ENCODE peak calls at places on chromosome 9, in four cellular contexts. One of them, this sample, is unnamed.

GRCh38 chr9:122113574-122113973 is 20.5 kb upstream of the TTLL11 start:
- DNase-seq in H1: no peak
- DNase-seq in A549: no peak
- DNase-seq in GM12878: no peak
- DNase-seq in this sample: no peak

GRCh38 chr9:97518909-97519307 is 17.4 kb downstream of the TMOD1 start:
- DNase-seq in H1: no peak
- DNase-seq in GM12878: no peak
- DNase-seq in A549: peak
- DNase-seq in this sample: no peak

GRCh38 chr9:135290566-135290965 is 189.0 kb upstream of the PPP1R26 start:
- DNase-seq in A549: no peak
- DNase-seq in H1: no peak
- DNase-seq in GM12878: no peak
- DNase-seq in this sample: no peak

GRCh38 chr9:70811638-70812037 is 309.8 kb downstream of the TRPM3 start:
- DNase-seq in GM12878: no peak
- DNase-seq in H1: no peak
- DNase-seq in A549: no peak
- DNase-seq in this sample: no peak

GRCh38 chr9:135033487-135033886 is 54.0 kb upstream of the OLFM1 start:
- DNase-seq in A549: no peak
- DNase-seq in GM12878: no peak
- DNase-seq in H1: no peak
- DNase-seq in this sample: no peak

GRCh38 chr9:84670801-84671153 is 1.2 kb downstream of the NTRK2 start:
- DNase-seq in A549: no peak
- DNase-seq in GM12878: no peak
- DNase-seq in H1: no peak
- DNase-seq in this sample: no peak

GRCh38 chr9:18910858-18911257 is 122.2 kb downstream of the SAXO1 start:
- DNase-seq in H1: no peak
- DNase-seq in GM12878: no peak
- DNase-seq in A549: no peak
- DNase-seq in this sample: no peak

GRCh38 chr9:106035810-106036209 is 341.5 kb downstream of the TMEM38B start:
- DNase-seq in GM12878: no peak
- DNase-seq in A549: no peak
- DNase-seq in H1: no peak
- DNase-seq in this sample: no peak

GRCh38 chr9:3746296-3747275 is 220.8 kb upstream of the RFX3 start:
- DNase-seq in A549: peak
- DNase-seq in GM12878: no peak
- DNase-seq in H1: no peak
- DNase-seq in this sample: no peak

GRCh38 chr9:120110520-120110919 is 469.4 kb downstream of the CDK5RAP2 start:
- DNase-seq in GM12878: no peak
- DNase-seq in H1: no peak
- DNase-seq in A549: no peak
- DNase-seq in this sample: no peak

GRCh38 chr9:129210125-129210524 is 32.1 kb upstream of the IER5L start:
- DNase-seq in H1: no peak
- DNase-seq in A549: no peak
- DNase-seq in GM12878: no peak
- DNase-seq in this sample: no peak

GRCh38 chr9:76652894-76653293 is 111.3 kb upstream of the PCA3 start:
- DNase-seq in A549: no peak
- DNase-seq in GM12878: no peak
- DNase-seq in H1: no peak
- DNase-seq in this sample: no peak

GRCh38 chr9:105679406-105680022 is 14.8 kb upstream of the TMEM38B start:
- DNase-seq in GM12878: no peak
- DNase-seq in H1: no peak
- DNase-seq in A549: no peak
- DNase-seq in this sample: peak

GRCh38 chr9:7332780-7333179 is 466.8 kb downstream of the DMAC1 start:
- DNase-seq in GM12878: no peak
- DNase-seq in H1: no peak
- DNase-seq in A549: no peak
- DNase-seq in this sample: no peak

GRCh38 chr9:117645245-117645636 is 59.0 kb upstream of the TLR4 start:
- DNase-seq in H1: no peak
- DNase-seq in GM12878: no peak
- DNase-seq in A549: no peak
- DNase-seq in this sample: no peak

GRCh38 chr9:123679330-123679987 is 250.5 kb downstream of the DENND1A start:
- DNase-seq in H1: no peak
- DNase-seq in A549: no peak
- DNase-seq in GM12878: peak
- DNase-seq in this sample: peak

GRCh38 chr9:127158995-127159801 is 36.8 kb upstream of the ANGPTL2 start:
- DNase-seq in GM12878: no peak
- DNase-seq in A549: peak
- DNase-seq in H1: peak
- DNase-seq in this sample: peak

GRCh38 chr9:124312290-124313265 is 54.8 kb downstream of the NEK6 start:
- DNase-seq in H1: no peak
- DNase-seq in A549: no peak
- DNase-seq in GM12878: no peak
- DNase-seq in this sample: no peak

GRCh38 chr9:131276107-131276888 is at the start of gene FAM78A:
- DNase-seq in A549: no peak
- DNase-seq in H1: no peak
- DNase-seq in GM12878: no peak
- DNase-seq in this sample: no peak

GRCh38 chr9:129023036-129023907 is 4.9 kb downstream of the SH3GLB2 start:
- DNase-seq in H1: no peak
- DNase-seq in GM12878: no peak
- DNase-seq in A549: no peak
- DNase-seq in this sample: no peak

GRCh38 chr9:116589392-116590354 is 97.4 kb upstream of the TRIM32 start:
- DNase-seq in GM12878: no peak
- DNase-seq in A549: peak
- DNase-seq in H1: peak
- DNase-seq in this sample: peak

GRCh38 chr9:136546697-136547481 is 1.0 kb upstream of the NOTCH1 start:
- DNase-seq in A549: no peak
- DNase-seq in GM12878: no peak
- DNase-seq in H1: peak
- DNase-seq in this sample: no peak

GRCh38 chr9:70049236-70049635 is 5.6 kb downstream of the MAMDC2 start:
- DNase-seq in A549: no peak
- DNase-seq in GM12878: no peak
- DNase-seq in H1: peak
- DNase-seq in this sample: no peak

GRCh38 chr9:3468407-3469205 is 57.2 kb downstream of the RFX3 start:
- DNase-seq in GM12878: no peak
- DNase-seq in H1: no peak
- DNase-seq in A549: no peak
- DNase-seq in this sample: no peak

GRCh38 chr9:122396622-122397148 is 25.9 kb downstream of the PTGS1 start:
- DNase-seq in GM12878: no peak
- DNase-seq in H1: no peak
- DNase-seq in A549: no peak
- DNase-seq in this sample: no peak

GRCh38 chr9:38682713-38683112 is 37.2 kb downstream of the FAM240B start:
- DNase-seq in H1: no peak
- DNase-seq in GM12878: no peak
- DNase-seq in A549: peak
- DNase-seq in this sample: peak

GRCh38 chr9:111386386-111386785 is 56.4 kb upstream of the OR2K2 start:
- DNase-seq in H1: no peak
- DNase-seq in A549: no peak
- DNase-seq in GM12878: no peak
- DNase-seq in this sample: no peak

GRCh38 chr9:130201974-130202373 is 29.8 kb downstream of the NCS1 start:
- DNase-seq in H1: no peak
- DNase-seq in A549: no peak
- DNase-seq in GM12878: no peak
- DNase-seq in this sample: peak

GRCh38 chr9:104319198-104319597 is 184.9 kb upstream of the OR13F1 start:
- DNase-seq in H1: no peak
- DNase-seq in A549: no peak
- DNase-seq in GM12878: no peak
- DNase-seq in this sample: no peak

GRCh38 chr9:104313396-104314110 is 190.5 kb upstream of the OR13F1 start:
- DNase-seq in H1: no peak
- DNase-seq in GM12878: no peak
- DNase-seq in A549: no peak
- DNase-seq in this sample: no peak
- TF ChIP-seq KDM1A in H1: no peak
- TF ChIP-seq KDM1A in GM12878: no peak
- TF ChIP-seq KDM1A in A549: no peak
- TF ChIP-seq KDM1A in this sample: no peak

GRCh38 chr9:86034863-86035734 is 64.3 kb downstream of the GOLM1 start:
- DNase-seq in H1: peak
- DNase-seq in A549: peak
- DNase-seq in GM12878: no peak
- DNase-seq in this sample: peak
- TF ChIP-seq KDM1A in H1: no peak
- TF ChIP-seq KDM1A in A549: no peak
- TF ChIP-seq KDM1A in GM12878: no peak
- TF ChIP-seq KDM1A in this sample: no peak

GRCh38 chr9:89497181-89497963 is 541 bp downstream of the SEMA4D start:
- DNase-seq in H1: no peak
- DNase-seq in GM12878: no peak
- DNase-seq in A549: peak
- DNase-seq in this sample: no peak

GRCh38 chr9:89500008-89500407 is 2.1 kb upstream of the SEMA4D start:
- DNase-seq in GM12878: no peak
- DNase-seq in A549: no peak
- DNase-seq in H1: no peak
- DNase-seq in this sample: no peak

GRCh38 chr9:89496645-89497044 is 1.3 kb downstream of the SEMA4D start:
- DNase-seq in A549: no peak
- DNase-seq in GM12878: no peak
- DNase-seq in H1: no peak
- DNase-seq in this sample: no peak

GRCh38 chr9:89498845-89499480 is 1.1 kb upstream of the SEMA4D start:
- DNase-seq in GM12878: no peak
- DNase-seq in H1: no peak
- DNase-seq in A549: no peak
- DNase-seq in this sample: no peak

GRCh38 chr9:89497978-89498844 is at the start of gene SEMA4D:
- DNase-seq in GM12878: no peak
- DNase-seq in H1: peak
- DNase-seq in A549: peak
- DNase-seq in this sample: no peak
- TF ChIP-seq KDM1A in GM12878: no peak
- TF ChIP-seq KDM1A in H1: no peak
- TF ChIP-seq KDM1A in A549: no peak
- TF ChIP-seq KDM1A in this sample: no peak

GRCh38 chr9:88312070-88312469 is 76.2 kb upstream of the SPIN1 start:
- DNase-seq in GM12878: no peak
- DNase-seq in A549: no peak
- DNase-seq in H1: no peak
- DNase-seq in this sample: no peak

GRCh38 chr9:88310310-88310980 is 77.8 kb upstream of the SPIN1 start:
- DNase-seq in H1: peak
- DNase-seq in A549: no peak
- DNase-seq in GM12878: no peak
- DNase-seq in this sample: peak

GRCh38 chr9:88308831-88309230 is 79.4 kb upstream of the SPIN1 start:
- DNase-seq in A549: no peak
- DNase-seq in GM12878: no peak
- DNase-seq in H1: no peak
- DNase-seq in this sample: no peak

GRCh38 chr9:88312517-88313103 is 75.6 kb upstream of the SPIN1 start:
- DNase-seq in A549: no peak
- DNase-seq in H1: no peak
- DNase-seq in GM12878: no peak
- DNase-seq in this sample: no peak

GRCh38 chr9:88313364-88314220 is 74.7 kb upstream of the SPIN1 start:
- DNase-seq in H1: peak
- DNase-seq in A549: no peak
- DNase-seq in GM12878: no peak
- DNase-seq in this sample: no peak
- TF ChIP-seq KDM1A in H1: no peak
- TF ChIP-seq KDM1A in A549: no peak
- TF ChIP-seq KDM1A in GM12878: no peak
- TF ChIP-seq KDM1A in this sample: no peak

GRCh38 chr9:37128051-37128450 is 7.7 kb downstream of the ZCCHC7 start:
- DNase-seq in H1: no peak
- DNase-seq in GM12878: no peak
- DNase-seq in A549: no peak
- DNase-seq in this sample: no peak

GRCh38 chr9:37126214-37126788 is 5.9 kb downstream of the ZCCHC7 start:
- DNase-seq in H1: no peak
- DNase-seq in GM12878: no peak
- DNase-seq in A549: no peak
- DNase-seq in this sample: no peak

GRCh38 chr9:37121881-37122280 is 1.5 kb downstream of the ZCCHC7 start:
- DNase-seq in H1: no peak
- DNase-seq in A549: no peak
- DNase-seq in GM12878: no peak
- DNase-seq in this sample: no peak

DNA sequence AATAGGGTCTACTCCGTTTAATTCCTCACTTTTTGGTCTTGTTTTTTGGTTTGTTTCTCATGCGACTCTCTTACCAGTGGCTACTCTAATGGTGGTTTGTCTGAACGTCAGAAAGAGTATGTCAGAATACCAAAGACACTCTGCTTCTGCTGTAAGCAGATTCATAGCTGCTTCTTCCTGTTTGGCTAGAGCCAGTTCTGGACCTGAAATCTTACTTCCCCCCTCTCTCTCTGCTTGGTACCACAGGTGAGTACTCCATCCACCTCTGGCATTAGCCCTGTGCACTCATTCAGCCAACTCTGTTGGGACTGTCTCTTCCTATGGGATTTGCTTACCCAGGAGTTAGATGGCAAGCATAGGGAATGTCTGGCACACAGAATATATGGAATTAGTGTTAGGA is 6.6 kb downstream of the ZCCHC7 start:
- DNase-seq in GM12878: no peak
- DNase-seq in H1: no peak
- DNase-seq in A549: no peak
- DNase-seq in this sample: no peak
- TF ChIP-seq KDM1A in GM12878: no peak
- TF ChIP-seq KDM1A in H1: no peak
- TF ChIP-seq KDM1A in A549: no peak
- TF ChIP-seq KDM1A in this sample: no peak

This sample was measured in HepG2.